ENCODE peak calls at places on chromosomes 12 and 14, in four cellular contexts. B, Q, M and I are unnamed samples.

GRCh38 chr14:31968912-31969311 is 108.2 kb upstream of the ARHGAP5 start:
- DNase-seq in Q (no peak), B (no peak), M (no peak), I (no peak)

GRCh38 chr12:52600475-52600874 is 788 bp downstream of the KRT72 start:
- DNase-seq in Q (no peak), B (no peak), M (no peak), I (peak)

GRCh38 chr12:89353823-89354629 is 1.7 kb upstream of the DUSP6 start:
- DNase-seq in B (peak), M (peak), Q (peak), I (peak)

GRCh38 chr14:71322660-71323250 is 415.5 kb downstream of the PCNX1 start:
- DNase-seq in B (no peak), Q (peak), M (peak), I (no peak)

GRCh38 chr12:58509116-58509885 is 411.0 kb downstream of the LRIG3 start:
- DNase-seq in B (no peak), Q (no peak), M (peak), I (no peak)

GRCh38 chr12:26197832-26198231 is 2.5 kb downstream of the SSPN start:
- DNase-seq in M (no peak), Q (no peak), B (no peak), I (no peak)

GRCh38 chr12:104620761-104621531 is 164.2 kb downstream of the CHST11 start:
- DNase-seq in M (no peak), Q (no peak), B (no peak), I (no peak)

GRCh38 chr14:99612065-99612736 is 8.2 kb upstream of the CCDC85C start:
- DNase-seq in Q (no peak), B (no peak), M (no peak), I (no peak)

GRCh38 chr12:78559441-78559840 is 305.1 kb upstream of the SYT1 start:
- DNase-seq in B (no peak), Q (no peak), M (no peak), I (no peak)

GRCh38 chr12:47488888-47489287 is 216.9 kb downstream of the RPAP3 start:
- DNase-seq in B (no peak), Q (no peak), M (no peak), I (no peak)

GRCh38 chr12:89821901-89822300 is 113.3 kb upstream of the ATP2B1 start:
- DNase-seq in B (no peak), M (no peak), Q (no peak), I (no peak)

GRCh38 chr12:67940780-67941243 is 48.4 kb upstream of the IFNG-AS1 start:
- DNase-seq in M (peak), B (no peak), Q (no peak), I (no peak)

GRCh38 chr14:73741386-73741875 is 27.2 kb upstream of the PNMA1 start:
- DNase-seq in B (peak), M (peak), Q (peak), I (no peak)

GRCh38 chr14:99574099-99574880 is 29.7 kb downstream of the CCDC85C start:
- DNase-seq in Q (no peak), M (peak), B (peak), I (no peak)

GRCh38 chr12:32025906-32026305 is 66.7 kb downstream of the RESF1 start:
- DNase-seq in M (no peak), Q (no peak), B (no peak), I (no peak)

GRCh38 chr12:112148031-112148513 is 22.7 kb downstream of the TRAFD1 start:
- DNase-seq in B (no peak), M (peak), Q (no peak), I (peak)

GRCh38 chr14:100648474-100649172 is 61.4 kb upstream of the BEGAIN start:
- DNase-seq in Q (no peak), B (no peak), M (no peak), I (no peak)

GRCh38 chr14:98897605-98898309 is 374.2 kb downstream of the BCL11B start:
- DNase-seq in B (no peak), M (no peak), Q (no peak), I (no peak)

GRCh38 chr12:57626111-57626928 is 6.7 kb downstream of the B4GALNT1 start:
- DNase-seq in Q (no peak), B (no peak), M (no peak), I (no peak)

GRCh38 chr12:132484891-132485441 is 5.0 kb upstream of the FBRSL1 start:
- DNase-seq in B (no peak), M (no peak), Q (no peak), I (no peak)

GRCh38 chr12:89702503-89702902 is 6.1 kb downstream of the ATP2B1 start:
- DNase-seq in Q (no peak), B (no peak), M (no peak), I (no peak)

GRCh38 chr14:59086241-59086899 is 102.1 kb upstream of the DAAM1 start:
- DNase-seq in Q (no peak), M (peak), B (no peak), I (no peak)

GRCh38 chr12:3842517-3842916 is 30.7 kb downstream of the PARP11 start:
- DNase-seq in M (no peak), Q (no peak), B (no peak), I (no peak)

GRCh38 chr12:53376747-53377146 is 3.2 kb upstream of the SP1 start:
- DNase-seq in B (no peak), M (no peak), Q (no peak), I (no peak)

GRCh38 chr12:79725987-79726386 is 35.2 kb upstream of the PAWR start:
- DNase-seq in M (peak), Q (no peak), B (no peak), I (no peak)

GRCh38 chr12:21773263-21773741 is 1.2 kb downstream of the KCNJ8 start:
- DNase-seq in B (peak), M (peak), Q (peak), I (no peak)
- TF ChIP-seq CTCF in B (peak), M (peak), Q (peak), I (peak)

GRCh38 chr12:98198261-98198982 is 317.0 kb upstream of the TMPO start:
- DNase-seq in B (no peak), Q (no peak), M (no peak), I (no peak)
- TF ChIP-seq CTCF in B (no peak), Q (no peak), M (no peak), I (no peak)

GRCh38 chr14:101988377-101988776 is 24.0 kb downstream of the DYNC1H1 start:
- DNase-seq in B (no peak), Q (no peak), M (no peak), I (no peak)

GRCh38 chr14:101997429-101998336 is 33.3 kb downstream of the DYNC1H1 start:
- DNase-seq in Q (no peak), M (no peak), B (no peak), I (no peak)

GRCh38 chr14:101986953-101987352 is 22.6 kb downstream of the DYNC1H1 start:
- DNase-seq in M (no peak), B (no peak), Q (no peak), I (no peak)

GRCh38 chr14:101991336-101991735 is 27.0 kb downstream of the DYNC1H1 start:
- DNase-seq in B (no peak), Q (no peak), M (no peak), I (no peak)

DNA sequence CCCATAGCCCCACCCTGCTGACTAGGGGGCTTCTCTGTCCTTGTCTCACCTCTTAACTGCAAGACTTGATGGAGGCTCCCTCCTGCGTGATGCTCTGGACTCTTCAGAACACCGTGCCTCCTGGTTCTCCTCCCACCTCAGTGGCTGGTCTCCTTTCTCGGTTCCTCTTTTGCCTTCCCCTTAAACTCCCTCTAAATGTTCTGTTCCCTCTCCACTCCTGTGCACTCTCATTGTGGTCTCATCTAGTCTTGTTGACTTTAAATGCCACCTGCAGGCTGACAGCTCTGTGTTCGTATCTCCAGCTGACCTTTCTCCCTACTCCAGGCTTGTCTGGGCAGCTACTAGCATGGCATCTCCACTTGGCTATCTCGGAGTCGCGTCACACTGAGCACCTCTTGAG is 28.3 kb downstream of the DYNC1H1 start:
- DNase-seq in B (no peak), M (no peak), Q (no peak), I (no peak)
- TF ChIP-seq CTCF in B (no peak), M (no peak), Q (no peak), I (no peak)

DNA sequence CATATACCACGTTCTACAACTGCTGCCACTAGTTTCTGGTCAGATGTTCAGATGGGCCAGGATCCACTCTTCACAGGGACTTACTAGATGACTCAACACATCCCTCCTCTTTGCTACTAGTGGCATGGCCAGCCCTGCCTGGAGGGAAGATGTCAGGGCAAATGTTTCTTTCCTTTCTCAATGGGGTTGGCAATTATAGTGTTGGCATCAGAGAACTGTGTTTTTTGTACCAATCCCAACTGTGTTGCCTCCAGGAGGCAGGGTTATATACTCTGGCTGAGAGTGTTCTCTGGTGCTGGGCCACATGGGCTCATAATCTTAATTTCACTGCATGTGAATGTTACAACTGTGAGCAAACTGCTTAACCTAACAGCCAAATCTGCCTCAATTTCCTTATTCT is 69.9 kb upstream of the AVPR1A start:
- DNase-seq in Q (no peak), B (no peak), M (no peak), I (no peak)
- TF ChIP-seq CTCF in Q (no peak), B (no peak), M (no peak), I (no peak)

DNA sequence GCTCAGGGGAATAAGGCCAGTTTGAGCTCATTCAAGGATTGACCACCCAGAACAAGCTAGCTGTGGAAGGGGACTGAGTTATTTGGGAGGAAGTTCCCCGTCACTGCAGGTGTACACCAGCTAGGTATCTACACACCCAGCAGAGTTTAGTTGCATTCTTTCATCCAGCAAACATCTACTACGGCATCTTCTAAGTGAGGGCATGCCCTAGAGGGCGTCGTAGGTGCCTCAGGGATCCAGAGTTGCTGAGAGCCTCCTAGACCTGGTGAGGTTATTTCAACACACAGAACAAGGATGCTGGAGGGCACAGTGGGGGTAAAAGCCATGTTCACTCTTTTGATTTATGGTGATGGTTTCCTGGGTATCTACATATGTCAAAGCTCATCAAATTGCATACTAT is 149.6 kb downstream of the KSR2 start:
- DNase-seq in Q (no peak), M (no peak), B (no peak), I (no peak)
- TF ChIP-seq CTCF in Q (no peak), M (no peak), B (no peak), I (no peak)

GRCh38 chr12:108063192-108063591 is 65.9 kb upstream of the WSCD2 start:
- DNase-seq in B (no peak), Q (peak), M (peak), I (no peak)
- TF ChIP-seq CTCF in B (no peak), Q (no peak), M (peak), I (peak)

GRCh38 chr12:9619411-9620179 is 11.9 kb upstream of the KLRB1 start:
- DNase-seq in Q (no peak), B (no peak), M (no peak), I (no peak)
- TF ChIP-seq CTCF in Q (no peak), B (no peak), M (no peak), I (no peak)

DNA sequence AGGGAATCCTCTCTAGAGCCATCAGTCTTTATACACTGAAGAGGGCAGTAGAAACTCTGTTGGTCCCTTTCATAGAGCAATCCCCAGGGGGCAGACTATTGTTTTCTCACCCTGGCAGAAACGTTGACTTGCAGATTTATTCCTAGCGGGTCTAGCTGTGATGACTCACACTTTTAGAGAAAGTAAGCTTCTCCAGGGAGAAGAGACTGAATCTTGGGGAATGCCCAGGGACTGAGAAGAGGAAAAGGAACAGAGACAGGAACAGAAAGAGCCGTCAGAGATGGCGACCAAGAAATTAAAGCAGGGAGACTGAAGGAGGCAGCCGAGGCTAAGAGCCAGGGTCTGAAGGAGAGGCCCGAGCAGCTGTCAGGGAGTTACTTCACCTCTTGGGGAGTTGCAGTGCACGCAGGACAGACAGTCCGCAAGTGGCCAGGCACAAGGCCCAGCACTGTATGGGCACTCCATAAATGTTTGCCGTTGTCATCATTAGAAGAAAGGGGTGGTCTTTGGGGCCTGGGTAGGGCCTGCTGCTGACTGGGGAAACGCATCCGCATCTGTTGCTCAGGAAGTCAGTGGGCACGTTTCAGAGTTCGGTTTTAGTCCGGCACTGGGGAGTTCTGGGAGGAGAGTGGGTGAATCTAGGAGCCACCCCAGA is 13.0 kb downstream of the PLEKHG6 start:
- DNase-seq in B (peak), M (peak), Q (no peak), I (no peak)
- TF ChIP-seq CTCF in B (peak), M (peak), Q (peak), I (peak)

GRCh38 chr14:70123796-70124195 is 65.0 kb downstream of the SLC8A3 start:
- DNase-seq in M (no peak), Q (no peak), B (no peak), I (no peak)
- TF ChIP-seq CTCF in M (no peak), Q (no peak), B (no peak), I (no peak)